ENCODE peak calls at places on chromosomes 6 and 20, in nine cellular contexts. M is neural progenitor cell; U is CD4-positive, alpha-beta memory T cell; T is Panc1; D is left ventricle myocardium inferior; C is Karpas-422; Y is PC-9; R is right lobe of liver; H is mesendoderm. E is an unnamed sample.

GRCh38 chr20:14896569-14896968 is 559.2 kb upstream of the FLRT3 start:
- DNase-seq in M (no peak), U (no peak), T (no peak), D (no peak), C (no peak), Y (no peak), R (no peak), H (no peak), E (no peak)

GRCh38 chr6:14655990-14656640 is 538.5 kb downstream of the CD83 start:
- DNase-seq in M (no peak), U (peak; percentile 11), T (no peak), D (no peak), C (no peak), Y (no peak), R (no peak), H (no peak), E (no peak)

GRCh38 chr6:166579234-166579575 is 7.3 kb downstream of the RAMACL start:
- DNase-seq in M (no peak), U (no peak), T (no peak), D (no peak), C (no peak), Y (no peak), R (no peak), H (no peak), E (no peak)

GRCh38 chr6:138588805-138589434 is 89.6 kb upstream of the NHSL1 start:
- DNase-seq in M (peak; percentile 74), U (peak; percentile 55), T (peak; percentile 74), D (peak; percentile 38), C (peak; percentile 85), Y (peak; percentile 30), R (no peak), H (peak; percentile 84), E (peak; percentile 73)

GRCh38 chr6:12421596-12421995 is 131.4 kb downstream of the EDN1 start:
- DNase-seq in M (no peak), U (no peak), T (no peak), D (no peak), C (no peak), Y (no peak), R (no peak), H (no peak), E (no peak)

GRCh38 chr6:46985943-46986342 is 56.2 kb downstream of the ADGRF1 start:
- DNase-seq in M (no peak), U (no peak), T (no peak), D (no peak), C (no peak), Y (peak; percentile 14), R (no peak), H (peak; percentile 41), E (no peak)

GRCh38 chr6:129183681-129184216 is 300.8 kb downstream of the LAMA2 start:
- DNase-seq in M (no peak), U (no peak), T (no peak), D (no peak), C (no peak), Y (no peak), R (no peak), H (no peak), E (no peak)

GRCh38 chr20:46681032-46681854 is 8.0 kb downstream of the TP53RK start:
- DNase-seq in M (peak; percentile 76), U (peak; percentile 54), T (peak; percentile 61), D (peak; percentile 40), C (peak; percentile 90), Y (peak; percentile 62), R (no peak), H (peak; percentile 82), E (no peak)

GRCh38 chr6:114087496-114087895 is 116.5 kb upstream of the HDAC2 start:
- DNase-seq in M (no peak), U (no peak), T (no peak), D (no peak), C (no peak), Y (no peak), R (no peak), H (no peak), E (no peak)

GRCh38 chr6:114085206-114085605 is 114.3 kb upstream of the HDAC2 start:
- DNase-seq in M (no peak), U (no peak), T (no peak), D (no peak), C (no peak), Y (no peak), R (no peak), H (no peak), E (no peak)

GRCh38 chr6:114092943-114093342 is 122.0 kb upstream of the HDAC2 start:
- DNase-seq in M (no peak), U (no peak), T (no peak), D (no peak), C (no peak), Y (no peak), R (no peak), H (no peak), E (no peak)

DNA sequence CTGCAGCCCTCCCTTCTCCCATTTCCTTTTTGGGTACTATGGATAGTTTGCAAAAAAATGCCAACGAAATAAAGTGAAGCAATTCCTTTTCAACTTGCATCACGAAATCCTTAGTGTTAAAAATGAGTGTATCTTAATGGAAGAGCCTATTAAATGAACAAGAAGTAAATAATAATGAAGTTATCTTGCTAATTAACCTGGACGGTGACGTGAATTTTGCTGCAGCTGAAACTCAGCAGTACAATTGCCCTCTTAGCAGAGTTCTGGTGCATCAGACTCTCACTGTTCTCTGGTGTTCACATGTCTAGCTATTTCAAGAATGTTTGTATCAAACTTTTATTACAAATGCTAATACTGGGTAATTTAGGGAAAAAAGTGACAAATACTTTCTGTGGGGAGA is 119.7 kb upstream of the HDAC2 start:
- DNase-seq in M (no peak), U (no peak), T (no peak), D (no peak), C (no peak), Y (no peak), R (no peak), H (no peak), E (no peak)
- H3K27ac ChIP-seq in M (no peak overlapping the region), U (no peak overlapping the region), T (no peak overlapping the region), D (no peak overlapping the region), C (no peak overlapping the region), Y (no peak overlapping the region), R (no peak overlapping the region), H (no peak overlapping the region), E (no peak overlapping the region)

DNA sequence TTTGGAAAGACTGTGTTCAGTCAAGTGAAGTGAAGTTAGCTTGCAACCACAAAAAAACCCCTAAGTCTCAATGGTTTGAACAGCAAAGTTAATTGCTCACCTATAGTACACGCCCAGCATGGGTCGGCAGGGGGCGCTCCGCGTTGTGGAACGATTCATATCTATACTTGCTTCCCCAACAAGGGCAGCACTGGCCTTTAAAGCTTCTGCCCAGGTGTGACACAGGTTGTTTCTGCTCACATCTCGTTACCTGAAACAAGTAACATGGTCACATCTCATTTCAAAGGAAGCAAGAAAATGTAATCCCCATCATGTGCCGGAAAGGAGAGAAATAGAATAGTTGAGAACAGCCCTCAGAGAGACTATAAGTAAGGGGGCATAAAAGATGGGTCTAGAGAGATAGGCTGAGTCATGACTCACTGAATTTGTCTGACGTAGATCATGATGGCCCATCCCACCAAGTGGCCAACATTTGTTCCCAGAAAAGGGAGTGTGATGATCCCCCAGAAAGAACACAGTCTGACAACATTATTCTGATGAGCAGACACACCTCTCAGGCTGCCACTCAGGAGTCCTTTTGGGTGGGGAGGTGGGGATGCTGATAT is 29.0 kb downstream of the HNF4A start:
- DNase-seq in M (peak; percentile 85), U (peak; percentile 67), T (peak; percentile 39), D (peak; percentile 77), C (peak; percentile 92), Y (peak; percentile 82), R (peak; percentile 86), H (peak; percentile 73), E (peak; percentile 72)
- H3K27ac ChIP-seq in M (no peak overlapping the region), U (no peak overlapping the region), T (no peak overlapping the region), D (no peak overlapping the region), C (no peak overlapping the region), Y (no peak overlapping the region), R (no peak overlapping the region), H (no peak overlapping the region), E (no peak overlapping the region)

GRCh38 chr20:56431451-56431850 is 19.4 kb downstream of the CASS4 start:
- DNase-seq in M (no peak), U (no peak), T (no peak), D (no peak), C (no peak), Y (no peak), R (no peak), H (no peak), E (no peak)

GRCh38 chr20:56430471-56430870 is 18.4 kb downstream of the CASS4 start:
- DNase-seq in M (no peak), U (no peak), T (no peak), D (no peak), C (no peak), Y (no peak), R (no peak), H (no peak), E (no peak)

GRCh38 chr20:56433880-56434255 is 21.8 kb downstream of the CASS4 start:
- DNase-seq in M (no peak), U (no peak), T (no peak), D (no peak), C (no peak), Y (no peak), R (no peak), H (no peak), E (no peak)

GRCh38 chr20:56430957-56431356 is 18.9 kb downstream of the CASS4 start:
- DNase-seq in M (no peak), U (no peak), T (no peak), D (no peak), C (no peak), Y (no peak), R (no peak), H (no peak), E (no peak)

DNA sequence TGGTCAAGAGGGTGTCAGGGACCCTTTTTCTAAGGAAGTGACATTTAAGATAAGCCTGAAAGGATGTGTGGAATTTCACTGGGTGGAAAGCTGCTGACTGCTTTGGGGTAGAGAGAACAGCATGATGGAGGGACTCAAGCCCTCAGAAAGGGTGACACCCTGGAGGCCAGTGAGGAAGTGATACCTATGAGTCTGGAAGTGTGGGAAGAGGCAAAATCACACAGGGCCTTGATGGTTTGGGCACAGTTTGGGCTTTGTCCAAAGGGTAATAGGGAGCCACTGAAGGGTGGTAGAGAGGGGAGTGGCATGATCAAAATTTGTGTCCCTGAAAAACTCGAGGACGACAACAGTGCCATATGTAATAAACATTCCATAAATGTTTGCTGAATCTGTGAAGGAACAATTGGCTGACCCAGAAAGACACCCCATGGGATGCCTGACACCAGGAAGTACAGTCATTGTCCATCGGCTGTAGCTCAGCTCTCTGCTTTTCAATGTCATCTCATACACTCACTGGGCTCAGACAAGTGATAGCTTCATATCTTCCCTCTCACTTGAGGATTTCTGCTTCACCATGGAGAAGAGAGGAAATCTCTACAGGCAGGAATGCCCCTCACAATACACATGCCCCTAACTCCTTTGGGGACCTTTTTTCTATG is 21.3 kb downstream of the CASS4 start:
- DNase-seq in M (no peak), U (no peak), T (no peak), D (no peak), C (no peak), Y (no peak), R (no peak), H (no peak), E (no peak)
- H3K27ac ChIP-seq in M (no peak overlapping the region), U (peak overlapping the region; percentile 25), T (no peak overlapping the region), D (peak overlapping the region; percentile 10), C (no peak overlapping the region), Y (no peak overlapping the region), R (no peak overlapping the region), H (no peak overlapping the region), E (no peak overlapping the region)

GRCh38 chr6:113594726-113595125 is 262.4 kb upstream of the MARCKS start:
- DNase-seq in M (no peak), U (no peak), T (no peak), D (no peak), C (no peak), Y (no peak), R (no peak), H (no peak), E (no peak)

GRCh38 chr6:113588646-113589045 is 268.5 kb upstream of the MARCKS start:
- DNase-seq in M (no peak), U (no peak), T (no peak), D (no peak), C (no peak), Y (no peak), R (no peak), H (no peak), E (no peak)

GRCh38 chr6:113595921-113596376 is 261.2 kb upstream of the MARCKS start:
- DNase-seq in M (no peak), U (no peak), T (no peak), D (no peak), C (no peak), Y (no peak), R (no peak), H (no peak), E (peak; percentile 29)

GRCh38 chr6:113596477-113596876 is 260.7 kb upstream of the MARCKS start:
- DNase-seq in M (no peak), U (no peak), T (no peak), D (no peak), C (no peak), Y (no peak), R (no peak), H (no peak), E (no peak)

GRCh38 chr6:113591896-113592827 is 265.0 kb upstream of the MARCKS start:
- DNase-seq in M (peak; percentile 60), U (no peak), T (no peak), D (no peak), C (no peak), Y (peak; percentile 11), R (no peak), H (peak; percentile 69), E (peak; percentile 49)
- H3K27ac ChIP-seq in M (peak overlapping the region; percentile 51), U (no peak overlapping the region), T (no peak overlapping the region), D (peak overlapping the region; percentile 7), C (no peak overlapping the region), Y (no peak overlapping the region), R (no peak overlapping the region), H (peak overlapping the region; percentile 17), E (no peak overlapping the region)

E was measured in heart right ventricle.